ENCODE peak calls at places on chromosome 14, in four cellular contexts. D is fibroblast of lung; G is bronchial epithelial cell; O is CD8-positive, alpha-beta T cell. J is an unnamed sample.

GRCh38 chr14:45091696-45092095 is 7.8 kb downstream of the PRPF39 start:
- DNase-seq in D (peak; percentile 58), G (peak; percentile 73), O (no peak), J (no peak)

GRCh38 chr14:63468273-63468672 is 74.9 kb downstream of the PPP2R5E start:
- DNase-seq in O (no peak), D (no peak), G (peak; percentile 86), J (no peak)

GRCh38 chr14:70685480-70686197 is 43.9 kb downstream of the TTC9 start:
- DNase-seq in D (peak; percentile 50), O (no peak), G (peak; percentile 67), J (no peak)

GRCh38 chr14:99554757-99555531 is 49.1 kb downstream of the CCDC85C start:
- DNase-seq in D (no peak), G (peak; percentile 44), O (peak; percentile 1), J (no peak)

GRCh38 chr14:73242274-73242960 is 5.1 kb downstream of the PAPLN start:
- DNase-seq in D (no peak), G (no peak), O (no peak), J (no peak)

GRCh38 chr14:74682169-74682952 is 30.5 kb downstream of the AREL1 start:
- DNase-seq in D (no peak), G (no peak), O (no peak), J (no peak)

GRCh38 chr14:52013984-52014600 is 24.7 kb downstream of the RTRAF start:
- DNase-seq in D (no peak), G (no peak), O (no peak), J (no peak)

GRCh38 chr14:95489163-95489887 is 27.1 kb downstream of the SYNE3 start:
- DNase-seq in G (no peak), O (no peak), D (no peak), J (no peak)

GRCh38 chr14:30440986-30441385 is 118.0 kb upstream of the G2E3 start:
- DNase-seq in D (no peak), G (no peak), O (no peak), J (no peak)

GRCh38 chr14:72741836-72742681 is 151.8 kb downstream of the DPF3 start:
- DNase-seq in O (no peak), D (peak; percentile 18), G (no peak), J (peak; percentile 45)

GRCh38 chr14:34489324-34489723 is 27.3 kb upstream of the SPTSSA start:
- DNase-seq in G (peak; percentile 76), D (no peak), O (no peak), J (no peak)

DNA sequence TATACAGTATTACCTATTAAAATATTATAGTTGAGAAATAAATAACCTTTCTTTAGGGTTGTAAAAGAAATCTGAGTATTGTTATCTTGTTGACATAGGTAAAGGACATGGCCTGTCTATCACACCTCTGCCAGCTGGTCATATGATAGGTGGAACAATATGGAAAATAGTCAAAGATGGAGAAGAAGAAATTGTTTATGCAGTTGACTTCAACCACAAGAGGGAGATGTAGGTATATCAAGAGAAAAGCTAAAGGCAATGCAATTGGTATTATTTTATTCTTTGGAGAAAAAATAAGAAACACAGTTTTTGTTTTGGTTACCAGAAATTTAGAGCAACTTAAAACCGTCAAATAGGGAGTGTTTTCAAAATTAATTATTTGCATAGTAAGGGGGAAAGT is 13.5 kb downstream of the CPSF2 start:
- DNase-seq in D (peak; percentile 27), G (peak; percentile 44), O (no peak), J (no peak)
- TF ChIP-seq CTCF in D (peak; percentile 60), G (peak; percentile 39), O (peak; percentile 37), J (peak; percentile 45)

DNA sequence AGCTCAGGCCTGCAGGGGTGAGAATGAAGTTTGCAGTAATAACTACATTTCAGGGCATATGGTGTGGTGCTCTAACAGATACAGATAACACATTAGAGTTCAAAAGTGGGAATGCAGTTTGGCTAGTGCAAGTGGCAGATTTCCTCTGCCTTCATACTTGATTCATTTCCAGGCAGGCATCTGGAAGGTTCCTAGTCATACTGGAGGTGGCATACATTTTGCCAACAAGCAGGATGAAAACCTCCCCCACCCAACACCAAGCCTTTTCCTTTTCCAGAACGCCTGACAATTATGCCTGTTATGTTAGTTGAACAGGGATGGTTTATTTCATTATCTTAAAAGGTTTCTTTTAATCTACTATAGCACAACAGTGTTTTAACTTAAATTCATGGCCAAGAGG is 24.3 kb downstream of the VTI1B start:
- DNase-seq in G (no peak), D (no peak), O (no peak), J (no peak)
- H3K36me3 ChIP-seq in G (peaks cover 12% of the 10 kb centered on the region), D (peaks cover 7% of the 10 kb centered on the region), O (peaks cover 51% of the 10 kb centered on the region), J (peaks cover 98% of the 10 kb centered on the region)

DNA sequence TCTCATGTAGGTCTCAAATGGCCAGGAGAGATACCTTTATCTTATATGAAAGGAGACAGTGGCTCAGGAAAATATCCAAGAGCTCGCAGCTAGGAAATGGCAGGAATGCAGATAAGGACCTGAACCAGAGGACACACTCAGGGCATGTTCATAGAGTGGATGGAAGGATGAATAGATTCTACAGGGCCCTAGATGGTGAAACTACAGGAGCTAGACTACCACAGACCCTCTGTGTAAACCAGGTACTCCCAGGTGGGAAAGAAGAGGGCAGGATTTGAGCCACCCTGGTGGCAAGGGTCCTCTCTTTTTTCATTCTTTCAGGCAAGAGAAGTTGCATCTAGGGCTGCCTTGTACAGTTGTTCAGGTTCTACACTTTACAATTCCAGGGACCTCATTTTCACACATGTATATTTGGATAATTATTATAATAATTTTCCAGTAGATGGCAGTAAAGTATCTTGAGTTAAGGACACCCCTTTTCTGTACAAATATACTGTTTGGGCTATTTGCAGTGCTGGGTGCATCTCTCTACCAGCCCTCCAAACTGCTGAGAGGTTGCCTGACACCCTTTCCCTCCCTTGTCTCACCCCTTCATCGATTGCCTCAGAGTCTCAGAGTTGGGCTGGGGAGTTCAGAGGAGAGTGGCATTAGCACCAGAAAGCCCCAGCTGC is 10.5 kb upstream of the ZDHHC22 start:
- DNase-seq in G (peak; percentile 52), D (peak; percentile 22), O (no peak), J (no peak)
- TF ChIP-seq CTCF in G (peak; percentile 26), D (no peak), O (peak; percentile 30), J (no peak)

GRCh38 chr14:69072584-69072983 is 80.3 kb downstream of the DCAF5 start:
- DNase-seq in D (no peak), G (no peak), O (no peak), J (no peak)

GRCh38 chr14:69077841-69078240 is 75.1 kb downstream of the DCAF5 start:
- DNase-seq in O (no peak), G (peak; percentile 92), D (peak; percentile 97), J (no peak)

GRCh38 chr14:69073429-69073828 is 79.5 kb downstream of the DCAF5 start:
- DNase-seq in D (no peak), O (no peak), G (no peak), J (no peak)

GRCh38 chr14:69076341-69076740 is 76.6 kb downstream of the DCAF5 start:
- DNase-seq in O (no peak), D (no peak), G (no peak), J (no peak)

DNA sequence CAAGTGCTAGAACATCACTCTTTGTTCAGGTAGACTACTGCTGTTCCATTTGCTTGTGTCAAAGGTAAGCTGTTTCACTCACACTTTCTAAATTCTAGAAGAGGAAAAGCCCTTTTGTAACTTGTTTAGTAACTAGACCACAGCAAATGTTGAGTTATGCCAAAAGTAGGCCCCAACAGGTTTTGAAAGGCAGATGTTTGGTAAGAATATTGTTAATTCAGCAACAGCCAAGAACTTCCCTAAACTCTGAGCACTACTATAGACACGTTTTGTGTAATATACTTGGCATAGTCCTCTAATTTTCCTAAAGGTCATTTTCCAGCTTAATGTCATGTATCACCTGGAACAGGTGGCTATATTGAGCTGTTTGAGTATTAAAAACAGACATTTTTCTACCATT is 79.0 kb downstream of the DCAF5 start:
- DNase-seq in G (no peak), O (no peak), D (no peak), J (no peak)
- H3K36me3 ChIP-seq in G (peaks cover 10% of the 10 kb centered on the region), O (peaks cover 12% of the 10 kb centered on the region), D (no peaks in the 10 kb centered on the region), J (peaks cover 14% of the 10 kb centered on the region)

GRCh38 chr14:75989134-75989533 is 3.6 kb downstream of the IFT43 start:
- DNase-seq in G (no peak), O (no peak), D (peak; percentile 83), J (peak; percentile 75)

GRCh38 chr14:75987201-75987970 is 1.8 kb downstream of the IFT43 start:
- DNase-seq in G (no peak), O (no peak), D (no peak), J (no peak)

GRCh38 chr14:75985618-75986438 is at the start of gene IFT43:
- DNase-seq in D (peak; percentile 74), O (peak; percentile 94), G (peak; percentile 63), J (peak; percentile 94)

GRCh38 chr14:75984674-75985073 is 889 bp upstream of the IFT43 start:
- DNase-seq in D (no peak), G (no peak), O (no peak), J (no peak)

DNA sequence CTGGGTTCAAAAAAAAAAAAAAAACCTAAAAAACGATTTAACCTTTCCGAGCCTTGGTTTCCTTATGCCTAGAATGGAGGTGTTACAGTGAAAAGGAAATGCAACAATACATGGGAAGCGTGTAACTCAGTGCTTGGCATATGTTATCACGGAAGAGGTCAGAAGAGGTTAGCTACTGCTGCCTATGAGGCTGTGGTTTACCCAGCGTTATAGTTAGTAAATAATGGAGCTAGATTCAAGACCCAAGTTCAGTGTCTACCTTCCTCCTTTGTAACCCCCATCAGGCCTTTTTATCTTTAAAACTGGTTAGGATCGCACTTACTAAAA is 839 bp downstream of the IFT43 start:
- DNase-seq in G (no peak), D (no peak), O (no peak), J (no peak)
- TF ChIP-seq CTCF in G (no peak), D (no peak), O (no peak), J (no peak)